ENCODE peak calls at places on chromosomes 4 and X, in eight cellular contexts. A is stimulated activated CD4-positive, alpha-beta T cell treated with anti-CD3 and anti-CD28 coated beads, Interleukin-15, amount 100 ng/mL, for 24 hours; L is activated T-cell treated with anti-CD3 and anti-CD28 coated beads, Interleukin-2, amount 50 U/mL, for 72 hours; C is astrocyte of the hippocampus; Y is activated naive CD4-positive, alpha-beta T cell; P is cardiac fibroblast; M is GM03348; R is GM23338. Z is an unnamed sample.

GRCh38 chrX:144916785-144917184 is 330.5 kb upstream of the SPANXN1 start:
- DNase-seq in M (no peak), A (no peak), P (no peak), Y (no peak), R (peak), L (no peak), C (no peak), Z (no peak)

GRCh38 chrX:111151764-111152163 is 55.8 kb downstream of the PAK3 start:
- DNase-seq in R (no peak), P (no peak), C (no peak), A (no peak), M (no peak), Y (no peak), L (no peak), Z (no peak)

GRCh38 chrX:110167952-110168451 is 149.9 kb downstream of the AMMECR1 start:
- DNase-seq in P (peak), L (peak), A (peak), Y (peak), C (no peak), M (peak), R (peak), Z (no peak)

GRCh38 chr4:137125011-137125410 is 407.3 kb downstream of the PCDH18 start:
- DNase-seq in A (no peak), R (no peak), L (no peak), Y (no peak), C (peak), M (peak), P (peak), Z (peak)

GRCh38 chrX:49175875-49176274 is 4.2 kb downstream of the PLP2 start:
- DNase-seq in Y (no peak), M (no peak), C (no peak), P (no peak), L (no peak), A (no peak), R (no peak), Z (no peak)

GRCh38 chrX:107978707-107979307 is 3.4 kb downstream of the TEX13B start:
- DNase-seq in R (peak), P (peak), M (peak), C (peak), L (no peak), Y (no peak), A (no peak), Z (no peak)

GRCh38 chr4:182831376-182831775 is 85.8 kb downstream of the DCTD start:
- DNase-seq in A (no peak), Y (no peak), C (no peak), R (no peak), M (no peak), P (no peak), L (no peak), Z (no peak)

GRCh38 chr4:33193109-33193508 is 2472.9 kb downstream of the PCDH7 start:
- DNase-seq in M (no peak), L (no peak), Y (no peak), C (no peak), P (no peak), A (no peak), R (no peak), Z (no peak)

GRCh38 chrX:7347465-7347864 is 199.5 kb upstream of the PUDP start:
- DNase-seq in R (no peak), P (no peak), L (no peak), Y (no peak), M (no peak), A (no peak), C (no peak), Z (no peak)

GRCh38 chrX:52979568-52979967 is 21.2 kb upstream of the FAM156A start:
- DNase-seq in A (no peak), L (no peak), P (no peak), M (no peak), Y (no peak), C (no peak), R (no peak), Z (no peak)

GRCh38 chr4:124414641-124415040 is 297.9 kb downstream of the ANKRD50 start:
- DNase-seq in L (no peak), R (no peak), C (no peak), A (no peak), M (no peak), P (peak), Y (no peak), Z (peak)

GRCh38 chr4:169724251-169724650 is 33.5 kb downstream of the HPF1 start:
- DNase-seq in R (peak), A (no peak), P (peak), M (peak), Y (no peak), C (peak), L (no peak), Z (peak)

GRCh38 chr4:111937368-111937767 is 207.9 kb upstream of the FAM241A start:
- DNase-seq in M (peak), P (peak), A (no peak), C (peak), Y (no peak), R (peak), L (no peak), Z (no peak)

GRCh38 chr4:159926871-159927270 is 824.0 kb downstream of the RAPGEF2 start:
- DNase-seq in L (no peak), M (no peak), C (peak), Y (no peak), A (no peak), R (no peak), P (no peak), Z (no peak)

GRCh38 chr4:184899261-184900134 is 73.7 kb upstream of the ACSL1 start:
- DNase-seq in R (no peak), Y (no peak), C (peak), A (no peak), P (peak), L (no peak), M (peak), Z (no peak)

GRCh38 chr4:26346203-26346620 is 25.4 kb downstream of the RBPJ start:
- DNase-seq in A (no peak), Y (no peak), M (no peak), P (peak), C (no peak), L (no peak), R (peak), Z (no peak)

GRCh38 chr4:105181259-105181658 is 34.6 kb downstream of the TET2 start:
- DNase-seq in R (peak), A (no peak), M (no peak), P (no peak), C (no peak), Y (no peak), L (no peak), Z (no peak)